ENCODE peak calls at places on chromosomes 13 and 19, in five cellular contexts. One of them, this sample, is unnamed.

GRCh38 chr19:54478677-54479266 is 5.7 kb upstream of the CDC42EP5 start:
- DNase-seq in uterus: no peak
- DNase-seq in lung: no peak
- DNase-seq in BE2C: no peak
- DNase-seq in GM13977: peak
- DNase-seq in this sample: peak

GRCh38 chr13:48369988-48370387 is 42.9 kb downstream of the LPAR6 start:
- DNase-seq in uterus: no peak
- DNase-seq in lung: no peak
- DNase-seq in BE2C: no peak
- DNase-seq in GM13977: no peak
- DNase-seq in this sample: no peak

GRCh38 chr13:73970413-73971055 is 163.7 kb downstream of the KLF12 start:
- DNase-seq in uterus: no peak
- DNase-seq in lung: no peak
- DNase-seq in BE2C: no peak
- DNase-seq in GM13977: no peak
- DNase-seq in this sample: no peak

GRCh38 chr19:10226376-10227214 is 4.5 kb downstream of the S1PR2 start:
- DNase-seq in uterus: peak
- DNase-seq in lung: peak
- DNase-seq in BE2C: no peak
- DNase-seq in GM13977: no peak
- DNase-seq in this sample: no peak

GRCh38 chr13:89748716-89749115 is 1598.8 kb upstream of the MIR17HG start:
- DNase-seq in uterus: no peak
- DNase-seq in lung: no peak
- DNase-seq in BE2C: peak
- DNase-seq in GM13977: no peak
- DNase-seq in this sample: no peak

GRCh38 chr19:47723573-47723923 is 10.3 kb downstream of the EHD2 start:
- DNase-seq in uterus: peak
- DNase-seq in lung: peak
- DNase-seq in BE2C: peak
- DNase-seq in GM13977: no peak
- DNase-seq in this sample: no peak

GRCh38 chr13:96052655-96053002 is 572 bp downstream of the UGGT2 start:
- DNase-seq in uterus: no peak
- DNase-seq in lung: no peak
- DNase-seq in BE2C: no peak
- DNase-seq in GM13977: peak
- DNase-seq in this sample: no peak

GRCh38 chr13:91357613-91358383 is 10.3 kb downstream of the MIR17HG start:
- DNase-seq in uterus: no peak
- DNase-seq in lung: no peak
- DNase-seq in BE2C: no peak
- DNase-seq in GM13977: no peak
- DNase-seq in this sample: no peak

GRCh38 chr19:40716031-40716654 is 543 bp downstream of the COQ8B start:
- DNase-seq in uterus: peak
- DNase-seq in lung: no peak
- DNase-seq in BE2C: peak
- DNase-seq in GM13977: peak
- DNase-seq in this sample: no peak

GRCh38 chr19:37817180-37817911 is 38.0 kb upstream of the ZNF573 start:
- DNase-seq in uterus: peak
- DNase-seq in lung: peak
- DNase-seq in BE2C: peak
- DNase-seq in GM13977: no peak
- DNase-seq in this sample: peak

GRCh38 chr13:79018166-79018565 is 359.2 kb upstream of the OBI1 start:
- DNase-seq in uterus: no peak
- DNase-seq in lung: no peak
- DNase-seq in BE2C: no peak
- DNase-seq in GM13977: no peak
- DNase-seq in this sample: no peak

GRCh38 chr19:18607222-18608101 is 863 bp upstream of the CRLF1 start:
- DNase-seq in uterus: no peak
- DNase-seq in lung: no peak
- DNase-seq in BE2C: no peak
- DNase-seq in GM13977: peak
- DNase-seq in this sample: no peak

GRCh38 chr13:80553041-80553440 is 212.1 kb upstream of the SPRY2 start:
- DNase-seq in uterus: no peak
- DNase-seq in lung: no peak
- DNase-seq in BE2C: no peak
- DNase-seq in GM13977: no peak
- DNase-seq in this sample: no peak

GRCh38 chr19:43395561-43395960 is 19.1 kb upstream of the TEX101 start:
- DNase-seq in uterus: no peak
- DNase-seq in lung: no peak
- DNase-seq in BE2C: no peak
- DNase-seq in GM13977: no peak
- DNase-seq in this sample: no peak

GRCh38 chr19:45177817-45178261 is at the start of gene TRAPPC6A:
- DNase-seq in uterus: no peak
- DNase-seq in lung: no peak
- DNase-seq in BE2C: no peak
- DNase-seq in GM13977: no peak
- DNase-seq in this sample: no peak

GRCh38 chr19:4976412-4977298 is 7.7 kb downstream of the KDM4B start:
- DNase-seq in uterus: peak
- DNase-seq in lung: peak
- DNase-seq in BE2C: no peak
- DNase-seq in GM13977: no peak
- DNase-seq in this sample: no peak

GRCh38 chr19:18520848-18521691 is 800 bp downstream of the ELL start:
- DNase-seq in uterus: peak
- DNase-seq in lung: peak
- DNase-seq in BE2C: peak
- DNase-seq in GM13977: peak
- DNase-seq in this sample: no peak

GRCh38 chr13:79541426-79542049 is 60.6 kb downstream of the NDFIP2 start:
- DNase-seq in uterus: no peak
- DNase-seq in lung: no peak
- DNase-seq in BE2C: no peak
- DNase-seq in GM13977: peak
- DNase-seq in this sample: peak

GRCh38 chr13:80040977-80041310 is 300.0 kb downstream of the SPRY2 start:
- DNase-seq in uterus: no peak
- DNase-seq in lung: no peak
- DNase-seq in BE2C: no peak
- DNase-seq in GM13977: no peak
- DNase-seq in this sample: no peak

GRCh38 chr13:22517544-22517943 is 663.2 kb upstream of the SGCG start:
- DNase-seq in uterus: no peak
- DNase-seq in lung: peak
- DNase-seq in BE2C: no peak
- DNase-seq in GM13977: no peak
- DNase-seq in this sample: no peak

GRCh38 chr19:27974082-27974513 is 1238.9 kb downstream of the UQCRFS1 start:
- DNase-seq in uterus: no peak
- DNase-seq in lung: no peak
- DNase-seq in BE2C: no peak
- DNase-seq in GM13977: no peak
- DNase-seq in this sample: no peak

GRCh38 chr19:54469496-54469934 is 3.6 kb downstream of the CDC42EP5 start:
- DNase-seq in uterus: peak
- DNase-seq in lung: no peak
- DNase-seq in BE2C: no peak
- DNase-seq in GM13977: no peak
- DNase-seq in this sample: no peak

GRCh38 chr19:14337510-14337909 is 43.7 kb upstream of the ADGRE5 start:
- DNase-seq in uterus: no peak
- DNase-seq in lung: no peak
- DNase-seq in BE2C: peak
- DNase-seq in GM13977: no peak
- DNase-seq in this sample: no peak

GRCh38 chr13:110449225-110450015 is 112.1 kb downstream of the RAB20 start:
- DNase-seq in uterus: no peak
- DNase-seq in lung: no peak
- DNase-seq in BE2C: no peak
- DNase-seq in GM13977: no peak
- DNase-seq in this sample: no peak

GRCh38 chr13:104648291-104648690 is 1582.1 kb upstream of the SLC10A2 start:
- DNase-seq in uterus: no peak
- DNase-seq in lung: no peak
- DNase-seq in BE2C: no peak
- DNase-seq in GM13977: no peak
- DNase-seq in this sample: no peak

DNA sequence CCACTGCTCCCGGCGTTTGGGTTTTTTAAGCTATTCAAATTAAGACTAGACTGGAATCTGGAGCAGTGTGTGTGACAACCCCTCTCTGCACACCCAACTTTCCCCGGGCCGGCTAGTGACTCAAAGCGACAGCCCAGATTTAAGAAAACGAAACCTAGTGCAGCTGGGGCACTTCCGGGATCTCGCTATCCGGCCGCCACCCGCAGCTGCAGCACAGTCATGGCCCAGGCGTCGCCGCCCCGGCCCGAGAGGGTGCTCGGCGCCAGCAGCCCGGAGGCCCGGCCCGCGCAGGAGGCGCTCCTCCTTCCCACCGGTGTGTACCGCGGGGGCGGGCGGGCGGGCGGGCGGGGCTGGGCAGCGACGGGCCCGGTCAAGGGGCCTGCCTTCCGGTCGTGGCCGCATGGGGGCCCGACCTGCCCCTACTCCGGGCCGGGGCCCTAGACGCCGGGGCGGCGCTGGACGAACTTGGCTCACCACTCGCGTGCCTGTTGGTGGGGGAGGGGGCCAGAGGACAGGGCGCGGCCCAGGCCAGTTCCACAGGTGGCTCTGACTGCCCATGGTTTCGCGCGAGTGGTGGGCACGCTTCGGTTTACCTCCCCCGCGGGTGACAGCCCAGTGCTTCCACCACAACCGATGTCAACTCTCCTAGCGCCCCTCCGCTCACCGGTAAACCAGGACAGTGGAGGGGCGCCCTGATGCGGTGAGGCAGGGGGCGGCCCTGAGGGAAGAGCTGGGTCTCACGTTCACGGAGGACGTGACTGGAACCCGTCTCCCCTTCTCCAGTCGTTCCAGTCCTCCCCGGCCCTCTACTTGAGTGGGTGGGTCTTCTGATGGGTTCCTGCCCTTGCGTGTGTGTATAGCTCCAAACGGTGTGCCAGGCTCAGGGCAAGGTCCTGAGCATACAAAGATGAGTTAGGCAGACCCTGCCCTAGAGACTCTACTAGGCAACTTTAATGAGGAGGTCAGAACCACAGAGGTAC is at the start of gene PHF11:
- DNase-seq in uterus: peak
- DNase-seq in lung: peak
- DNase-seq in BE2C: peak
- DNase-seq in GM13977: peak
- DNase-seq in this sample: peak
- TF ChIP-seq CTCF in uterus: no peak
- TF ChIP-seq CTCF in lung: no peak
- TF ChIP-seq CTCF in BE2C: no peak
- TF ChIP-seq CTCF in GM13977: no peak
- TF ChIP-seq CTCF in this sample: no peak

GRCh38 chr13:65929436-65929835 is 1300.7 kb downstream of the PCDH9 start:
- DNase-seq in uterus: no peak
- DNase-seq in lung: no peak
- DNase-seq in BE2C: no peak
- DNase-seq in GM13977: no peak
- DNase-seq in this sample: no peak

GRCh38 chr13:65932587-65933239 is 1297.4 kb downstream of the PCDH9 start:
- DNase-seq in uterus: no peak
- DNase-seq in lung: no peak
- DNase-seq in BE2C: no peak
- DNase-seq in GM13977: no peak
- DNase-seq in this sample: no peak

GRCh38 chr13:65932013-65932412 is 1298.1 kb downstream of the PCDH9 start:
- DNase-seq in uterus: no peak
- DNase-seq in lung: no peak
- DNase-seq in BE2C: no peak
- DNase-seq in GM13977: no peak
- DNase-seq in this sample: no peak

GRCh38 chr13:65921933-65922332 is 1308.2 kb downstream of the PCDH9 start:
- DNase-seq in uterus: no peak
- DNase-seq in lung: no peak
- DNase-seq in BE2C: no peak
- DNase-seq in GM13977: no peak
- DNase-seq in this sample: no peak

DNA sequence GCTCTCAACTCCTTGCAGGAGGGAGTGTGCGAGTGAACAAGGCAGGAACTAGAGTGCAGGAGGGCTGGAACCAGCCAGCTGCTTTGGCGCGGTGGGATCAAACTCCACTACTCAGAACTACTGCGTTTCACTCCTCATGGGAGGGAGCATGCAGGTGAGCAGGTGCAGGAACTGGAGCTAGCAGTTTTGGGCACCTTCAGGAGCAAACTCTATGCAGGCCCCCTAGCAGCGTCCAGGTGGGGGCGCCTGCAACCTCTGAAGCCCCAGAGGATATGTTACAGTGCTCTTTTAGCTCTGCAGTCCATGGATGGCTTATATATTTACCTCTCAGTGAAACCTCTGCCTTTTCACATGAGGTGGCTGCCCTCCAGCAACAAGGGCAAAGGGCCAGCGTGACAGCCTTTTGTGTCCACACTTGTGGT is 1303.4 kb downstream of the PCDH9 start:
- DNase-seq in uterus: no peak
- DNase-seq in lung: no peak
- DNase-seq in BE2C: peak
- DNase-seq in GM13977: no peak
- DNase-seq in this sample: no peak
- TF ChIP-seq CTCF in uterus: no peak
- TF ChIP-seq CTCF in lung: no peak
- TF ChIP-seq CTCF in BE2C: peak
- TF ChIP-seq CTCF in GM13977: peak
- TF ChIP-seq CTCF in this sample: no peak

GRCh38 chr13:100491164-100491847 is 97.3 kb downstream of the GGACT start:
- DNase-seq in uterus: peak
- DNase-seq in lung: no peak
- DNase-seq in BE2C: no peak
- DNase-seq in GM13977: no peak
- DNase-seq in this sample: no peak
- TF ChIP-seq CTCF in uterus: no peak
- TF ChIP-seq CTCF in lung: no peak
- TF ChIP-seq CTCF in BE2C: no peak
- TF ChIP-seq CTCF in GM13977: no peak
- TF ChIP-seq CTCF in this sample: no peak

DNA sequence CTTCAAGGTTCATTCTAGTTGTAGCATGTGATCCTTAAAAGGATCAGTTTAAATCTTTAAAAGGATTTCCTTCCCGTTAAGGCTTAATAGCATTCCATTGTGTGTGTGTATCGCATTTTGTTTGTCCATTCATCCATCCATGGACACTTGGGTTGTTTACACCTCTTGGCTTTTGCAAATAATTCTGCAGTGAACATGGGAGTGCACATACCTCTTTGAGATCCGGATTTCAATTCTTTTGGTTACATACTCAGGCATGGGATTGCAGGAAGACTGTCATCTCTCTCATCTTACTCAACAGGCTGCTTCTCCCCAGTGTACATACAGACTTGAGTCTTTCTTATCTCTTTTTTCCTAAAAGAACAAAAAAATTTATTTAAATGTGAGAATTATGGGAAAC is 1.2 kb downstream of the RNF113B start:
- DNase-seq in uterus: no peak
- DNase-seq in lung: no peak
- DNase-seq in BE2C: no peak
- DNase-seq in GM13977: no peak
- DNase-seq in this sample: no peak
- TF ChIP-seq CTCF in uterus: no peak
- TF ChIP-seq CTCF in lung: no peak
- TF ChIP-seq CTCF in BE2C: no peak
- TF ChIP-seq CTCF in GM13977: no peak
- TF ChIP-seq CTCF in this sample: no peak

GRCh38 chr19:50258918-50259372 is 55.5 kb downstream of the MYH14 start:
- DNase-seq in uterus: no peak
- DNase-seq in lung: no peak
- DNase-seq in BE2C: no peak
- DNase-seq in GM13977: peak
- DNase-seq in this sample: peak
- TF ChIP-seq CTCF in uterus: no peak
- TF ChIP-seq CTCF in lung: no peak
- TF ChIP-seq CTCF in BE2C: peak
- TF ChIP-seq CTCF in GM13977: peak
- TF ChIP-seq CTCF in this sample: peak